ENCODE peak calls at places on chromosomes 3 and 15, in ten cellular contexts. V, K, E, T, R, P, J, B, S and F are unnamed samples.
A peak's percentile ranks its signal among the peaks of the same experiment; 100 is the strongest.

GRCh38 chr3:106758459-106758858 is 618.8 kb upstream of the CCDC54 start:
- DNase-seq in K (no peak), P (no peak), R (no peak), V (no peak), B (no peak), S (no peak), T (no peak), E (no peak), J (no peak), F (no peak)

GRCh38 chr3:68889328-68889727 is 43.0 kb downstream of the TAFA4 start:
- DNase-seq in J (no peak), B (no peak), T (no peak), S (no peak), K (no peak), R (no peak), P (no peak), E (no peak), V (no peak), F (no peak)

GRCh38 chr3:185966655-185967054 is 28.8 kb upstream of the TRA2B start:
- DNase-seq in J (no peak), B (no peak), S (no peak), P (no peak), T (no peak), V (no peak), E (no peak), K (no peak), R (no peak), F (no peak)

GRCh38 chr3:196501316-196502064 is 2.1 kb downstream of the RNF168 start:
- DNase-seq in E (no peak), J (no peak), K (peak; percentile 41), V (no peak), S (no peak), P (no peak), B (no peak), T (peak; percentile 44), R (peak; percentile 34), F (peak; percentile 28)

GRCh38 chr3:63967675-63968611 is 55.4 kb downstream of the PSMD6 start:
- DNase-seq in E (no peak), K (peak; percentile 26), V (peak; percentile 36), J (no peak), P (no peak), B (no peak), S (no peak), T (peak; percentile 40), R (peak; percentile 77), F (peak; percentile 53)

GRCh38 chr3:58260261-58260731 is 22.7 kb downstream of the ABHD6 start:
- DNase-seq in K (peak; percentile 78), S (no peak), T (peak; percentile 91), E (no peak), V (no peak), J (no peak), R (peak; percentile 56), B (no peak), P (peak; percentile 70), F (no peak)

GRCh38 chr15:56146756-56147155 is 96.9 kb downstream of the RFX7 start:
- DNase-seq in P (no peak), T (no peak), V (no peak), S (no peak), E (no peak), B (no peak), K (peak; percentile 13), R (no peak), J (no peak), F (no peak)

GRCh38 chr15:41462396-41462795 is 31.3 kb upstream of the ITPKA start:
- DNase-seq in E (no peak), B (no peak), R (no peak), K (no peak), V (no peak), T (peak; percentile 20), P (no peak), J (no peak), S (no peak), F (no peak)

GRCh38 chr3:128266453-128266852 is 113.2 kb downstream of the EEFSEC start:
- DNase-seq in R (peak; percentile 51), B (no peak), E (peak; percentile 39), S (no peak), T (peak; percentile 41), K (peak; percentile 22), J (no peak), P (no peak), V (no peak), F (peak; percentile 39)

GRCh38 chr3:173553635-173554280 is 156.2 kb downstream of the NLGN1 start:
- DNase-seq in V (no peak), B (no peak), K (peak; percentile 48), S (peak; percentile 16), E (no peak), R (peak; percentile 56), J (peak; percentile 14), T (peak; percentile 66), P (no peak), F (peak; percentile 64)

GRCh38 chr3:146781059-146781458 is 175.9 kb upstream of the PLSCR5 start:
- DNase-seq in V (no peak), B (no peak), K (no peak), T (no peak), P (no peak), S (no peak), E (no peak), J (no peak), R (no peak), F (no peak)

GRCh38 chr3:134617608-134618472 is 33.0 kb downstream of the KY start:
- DNase-seq in B (no peak), V (no peak), T (no peak), P (no peak), J (no peak), E (no peak), S (no peak), K (no peak), R (no peak), F (no peak)

GRCh38 chr3:194313642-194314430 is 37.3 kb downstream of the CPN2 start:
- DNase-seq in K (no peak), E (no peak), S (no peak), V (peak; percentile 24), P (no peak), R (peak; percentile 52), B (no peak), T (no peak), J (no peak), F (no peak)

GRCh38 chr15:25707656-25708365 is 155.3 kb downstream of the ATP10A start:
- DNase-seq in P (no peak), S (no peak), T (no peak), B (no peak), V (no peak), R (no peak), J (no peak), E (no peak), K (no peak), F (no peak)

GRCh38 chr3:89250742-89251141 is 143.3 kb downstream of the EPHA3 start:
- DNase-seq in E (no peak), S (no peak), T (no peak), V (no peak), P (no peak), K (no peak), B (no peak), J (no peak), R (no peak), F (no peak)

GRCh38 chr3:111336511-111336910 is 205.5 kb upstream of the CD96 start:
- DNase-seq in S (no peak), T (peak; percentile 32), K (no peak), E (no peak), V (no peak), R (peak; percentile 14), J (no peak), B (no peak), P (no peak), F (peak; percentile 10)

GRCh38 chr3:99534951-99535704 is 103.3 kb upstream of the COL8A1 start:
- DNase-seq in K (peak; percentile 86), T (peak; percentile 60), S (no peak), R (peak; percentile 70), V (no peak), B (no peak), E (no peak), J (no peak), P (peak; percentile 4), F (peak; percentile 83)

GRCh38 chr15:85804481-85805165 is 9.9 kb upstream of the KLHL25 start:
- DNase-seq in B (no peak), K (no peak), V (no peak), T (no peak), J (no peak), E (no peak), P (no peak), R (peak; percentile 18), S (no peak), F (peak; percentile 28)

GRCh38 chr3:179421500-179421899 is 29.8 kb downstream of the GNB4 start:
- DNase-seq in V (peak; percentile 46), B (no peak), P (no peak), J (no peak), S (no peak), R (peak; percentile 69), T (peak; percentile 32), E (no peak), K (peak; percentile 14), F (peak; percentile 66)

GRCh38 chr3:167684389-167684993 is 30.7 kb upstream of the WDR49 start:
- DNase-seq in S (peak; percentile 47), K (peak; percentile 56), V (no peak), J (peak; percentile 73), P (peak; percentile 1), B (peak; percentile 2), E (peak; percentile 61), R (peak; percentile 78), T (peak; percentile 72), F (peak; percentile 73)

GRCh38 chr3:20343790-20344189 is 157.8 kb upstream of the SGO1 start:
- DNase-seq in R (no peak), V (no peak), T (no peak), E (no peak), B (no peak), S (no peak), J (no peak), K (no peak), P (no peak), F (no peak)

GRCh38 chr15:89321521-89322410 is 12.9 kb downstream of the POLG start:
- DNase-seq in J (no peak), K (no peak), B (no peak), T (no peak), R (no peak), E (no peak), P (no peak), S (no peak), V (no peak), F (no peak)

GRCh38 chr3:101010316-101010715 is 17.1 kb upstream of the ABI3BP start:
- DNase-seq in B (no peak), R (peak; percentile 31), E (no peak), K (peak; percentile 85), P (no peak), S (no peak), J (no peak), T (peak; percentile 68), V (no peak), F (peak; percentile 71)

GRCh38 chr3:124504332-124505059 is 225.8 kb upstream of the UMPS start:
- DNase-seq in V (peak; percentile 64), T (peak; percentile 82), K (peak; percentile 40), E (no peak), P (no peak), S (no peak), B (no peak), R (peak; percentile 51), J (no peak), F (peak; percentile 21)

GRCh38 chr15:29736745-29737023 is 85.6 kb downstream of the TJP1 start:
- DNase-seq in P (peak; percentile 38), V (peak; percentile 52), J (no peak), S (no peak), K (peak; percentile 67), E (no peak), B (no peak), T (peak; percentile 95), R (peak; percentile 18), F (peak; percentile 35)

GRCh38 chr15:77623878-77624524 is 8.7 kb downstream of the LINGO1 start:
- DNase-seq in T (no peak), J (no peak), R (no peak), V (no peak), E (no peak), B (no peak), K (no peak), S (no peak), P (no peak), F (no peak)

GRCh38 chr3:197458906-197459470 is 96.8 kb downstream of the BDH1 start:
- DNase-seq in K (no peak), B (no peak), J (no peak), P (no peak), S (no peak), T (no peak), E (no peak), R (no peak), V (no peak), F (no peak)

GRCh38 chr3:144643778-144644191 is 672.2 kb downstream of the DIPK2A start:
- DNase-seq in R (peak; percentile 79), T (no peak), J (no peak), B (no peak), K (no peak), P (no peak), S (no peak), E (no peak), V (no peak), F (peak; percentile 32)